ENCODE peak calls at places on chromosome 15, in nine cellular contexts. M, U, T, B, Y, K, Z, L and Q are unnamed samples. For H3K9me3, the result is how much of the 10 kb centered on the place peaks cover.

GRCh38 chr15:77606142-77607034 is 26.3 kb downstream of the LINGO1 start:
- DNase-seq in M (no peak), U (no peak), T (no peak), B (peak), Y (no peak), K (no peak), Z (peak), L (no peak), Q (no peak)

GRCh38 chr15:62901916-62902554 is 140.5 kb upstream of the TPM1 start:
- DNase-seq in M (no peak), U (no peak), T (no peak), B (no peak), Y (no peak), K (no peak), Z (no peak), L (no peak), Q (no peak)

GRCh38 chr15:81785181-81785580 is 260.6 kb downstream of the MEX3B start:
- DNase-seq in M (no peak), U (no peak), T (no peak), B (no peak), Y (no peak), K (no peak), Z (no peak), L (no peak), Q (no peak)

GRCh38 chr15:69388259-69388658 is 25.9 kb upstream of the KIF23 start:
- DNase-seq in M (no peak), U (no peak), T (no peak), B (no peak), Y (no peak), K (no peak), Z (no peak), L (no peak), Q (no peak)

GRCh38 chr15:75720787-75721461 is 8.3 kb upstream of the CSPG4 start:
- DNase-seq in M (peak), U (peak), T (no peak), B (peak), Y (no peak), K (peak), Z (peak), L (peak), Q (no peak)

GRCh38 chr15:23686466-23687142 is 501 bp downstream of the NDN start:
- DNase-seq in M (no peak), U (no peak), T (no peak), B (peak), Y (no peak), K (no peak), Z (no peak), L (no peak), Q (no peak)

GRCh38 chr15:31453558-31454318 is 127.1 kb downstream of the KLF13 start:
- DNase-seq in M (no peak), U (no peak), T (no peak), B (no peak), Y (no peak), K (no peak), Z (peak), L (no peak), Q (no peak)

GRCh38 chr15:95409924-95410323 is 920.6 kb upstream of the NR2F2 start:
- DNase-seq in M (no peak), U (no peak), T (no peak), B (peak), Y (no peak), K (no peak), Z (no peak), L (no peak), Q (no peak)

GRCh38 chr15:29978411-29979382 is 104.1 kb upstream of the GOLGA8J start:
- DNase-seq in M (no peak), U (no peak), T (no peak), B (no peak), Y (no peak), K (no peak), Z (no peak), L (no peak), Q (no peak)

GRCh38 chr15:59960318-59960717 is 43.8 kb upstream of the FOXB1 start:
- DNase-seq in M (no peak), U (no peak), T (no peak), B (no peak), Y (no peak), K (no peak), Z (no peak), L (no peak), Q (no peak)
- H3K9me3 ChIP-seq in M (under half), U (under half), T (under half), B (under half), Y (under half), K (under half), Z (under half), L (half or more), Q (under half)

GRCh38 chr15:41660235-41661077 is at the start of gene MGA:
- DNase-seq in M (peak), U (peak), T (no peak), B (peak), Y (peak), K (peak), Z (peak), L (peak), Q (peak)
- TF ChIP-seq POLR2AphosphoS5 in M (peak), U (peak), T (no peak), B (peak), Y (peak), K (peak), Z (peak), L (no peak), Q (peak)

DNA sequence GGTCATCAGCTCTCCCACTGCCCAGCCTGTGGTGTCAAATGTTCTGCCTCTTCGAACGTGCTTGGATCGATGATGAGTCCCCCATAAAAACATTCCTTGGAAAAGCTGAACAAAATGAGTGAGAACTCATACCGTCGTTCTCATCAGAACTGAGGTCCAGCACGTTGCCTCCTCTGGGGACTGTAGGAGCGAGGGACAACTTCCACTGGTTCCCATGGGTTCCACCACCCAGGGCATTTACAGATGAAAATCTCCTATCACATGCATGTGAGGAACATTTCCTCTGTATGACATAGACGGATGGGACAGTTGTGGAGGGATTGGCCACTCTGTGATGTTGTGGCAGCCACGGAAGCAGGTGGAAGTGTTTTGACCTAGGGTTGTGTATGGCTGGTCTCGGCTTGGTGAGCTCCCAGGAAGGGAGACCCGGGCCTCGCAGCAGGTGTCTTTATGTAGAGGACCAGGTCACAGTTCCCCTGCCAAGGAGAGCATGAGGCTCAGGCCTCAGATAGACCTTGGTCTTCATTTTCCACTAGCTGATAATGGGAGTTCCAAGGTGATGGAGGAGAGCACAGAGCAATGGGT is 113.0 kb downstream of the SNRPN start:
- DNase-seq in M (no peak), U (peak), T (no peak), B (no peak), Y (no peak), K (no peak), Z (no peak), L (no peak), Q (no peak)
- H3K9me3 ChIP-seq in M (under half), U (half or more), T (under half), B (half or more), Y (half or more), K (half or more), Z (half or more), L (half or more), Q (half or more)

DNA sequence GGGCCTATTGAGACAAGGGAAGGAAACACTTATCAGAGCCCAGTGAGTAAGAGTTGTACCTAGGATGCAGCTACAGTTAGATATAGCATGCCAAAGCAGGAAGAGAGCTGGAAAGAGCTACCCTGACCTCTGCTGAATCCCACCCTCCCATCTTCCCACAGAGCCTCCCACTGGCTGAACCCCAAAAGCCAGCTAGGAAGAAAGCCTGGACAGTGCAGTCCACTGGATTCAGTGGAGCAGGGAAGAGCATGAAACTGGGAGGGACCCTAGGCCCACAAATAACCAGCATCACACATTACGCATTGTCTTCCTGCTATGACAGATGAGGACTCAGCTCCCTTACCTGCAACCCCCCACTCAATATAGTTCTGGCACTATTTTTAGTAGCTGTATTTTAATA is 81.5 kb upstream of the AKAP13 start:
- DNase-seq in M (no peak), U (no peak), T (no peak), B (no peak), Y (no peak), K (no peak), Z (no peak), L (no peak), Q (peak)
- TF ChIP-seq POLR2AphosphoS5 in M (no peak), U (no peak), T (no peak), B (no peak), Y (no peak), K (no peak), Z (no peak), L (no peak), Q (no peak)

GRCh38 chr15:27219636-27220035 is 248.7 kb downstream of the GABRG3 start:
- DNase-seq in M (no peak), U (no peak), T (no peak), B (no peak), Y (no peak), K (no peak), Z (no peak), L (no peak), Q (no peak)

GRCh38 chr15:27223166-27223565 is 252.2 kb downstream of the GABRG3 start:
- DNase-seq in M (no peak), U (no peak), T (no peak), B (no peak), Y (no peak), K (no peak), Z (no peak), L (no peak), Q (no peak)

GRCh38 chr15:27222479-27222878 is 251.5 kb downstream of the GABRG3 start:
- DNase-seq in M (no peak), U (no peak), T (no peak), B (no peak), Y (no peak), K (no peak), Z (no peak), L (no peak), Q (no peak)

GRCh38 chr15:27220199-27220598 is 249.2 kb downstream of the GABRG3 start:
- DNase-seq in M (no peak), U (no peak), T (no peak), B (no peak), Y (no peak), K (no peak), Z (no peak), L (no peak), Q (no peak)
- H3K9me3 ChIP-seq in M (under half), U (under half), T (under half), B (under half), Y (under half), K (under half), Z (under half), L (under half), Q (under half)

DNA sequence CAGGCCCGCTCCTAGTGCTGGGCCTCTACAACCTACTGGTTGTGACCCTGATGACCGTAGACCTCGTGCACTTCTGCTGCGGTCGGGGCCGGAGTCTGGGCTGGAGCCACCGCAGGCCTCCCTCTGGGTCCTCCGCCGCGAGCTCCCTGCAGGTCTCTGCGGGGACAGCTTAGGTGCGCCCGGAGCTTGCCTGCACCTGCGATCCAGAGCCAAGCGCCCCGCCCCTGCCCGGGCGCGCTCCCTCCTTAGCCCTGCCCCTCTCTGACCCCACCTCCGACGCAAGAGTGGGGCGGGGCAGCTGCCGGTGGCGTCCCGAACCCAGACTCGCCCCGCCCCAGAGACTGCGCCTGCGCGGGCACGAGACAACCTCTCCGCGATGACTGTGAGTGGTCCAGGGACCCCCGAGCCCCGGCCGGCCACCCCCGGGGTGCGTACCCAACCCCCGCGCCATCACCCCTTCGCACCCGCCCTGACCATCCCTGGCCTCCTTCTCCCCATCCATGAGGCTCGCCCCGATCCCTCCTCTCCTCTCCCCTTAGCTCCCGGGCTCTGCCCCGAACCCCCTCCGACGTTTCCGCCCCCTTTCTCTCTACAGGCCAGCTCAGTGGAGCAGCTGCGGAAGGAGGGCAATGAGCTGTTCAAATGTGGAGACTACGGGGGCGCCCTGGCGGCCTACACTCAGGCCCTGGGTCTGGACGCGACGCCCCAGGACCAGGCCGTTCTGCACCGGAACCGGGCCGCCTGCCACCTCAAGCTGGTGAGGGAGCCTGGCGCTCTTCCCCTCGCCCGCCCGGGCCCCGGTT is at the start of gene UNC45A:
- DNase-seq in M (peak), U (peak), T (no peak), B (peak), Y (peak), K (peak), Z (peak), L (peak), Q (no peak)
- TF ChIP-seq POLR2AphosphoS5 in M (peak), U (peak), T (peak), B (peak), Y (no peak), K (peak), Z (peak), L (no peak), Q (peak)

DNA sequence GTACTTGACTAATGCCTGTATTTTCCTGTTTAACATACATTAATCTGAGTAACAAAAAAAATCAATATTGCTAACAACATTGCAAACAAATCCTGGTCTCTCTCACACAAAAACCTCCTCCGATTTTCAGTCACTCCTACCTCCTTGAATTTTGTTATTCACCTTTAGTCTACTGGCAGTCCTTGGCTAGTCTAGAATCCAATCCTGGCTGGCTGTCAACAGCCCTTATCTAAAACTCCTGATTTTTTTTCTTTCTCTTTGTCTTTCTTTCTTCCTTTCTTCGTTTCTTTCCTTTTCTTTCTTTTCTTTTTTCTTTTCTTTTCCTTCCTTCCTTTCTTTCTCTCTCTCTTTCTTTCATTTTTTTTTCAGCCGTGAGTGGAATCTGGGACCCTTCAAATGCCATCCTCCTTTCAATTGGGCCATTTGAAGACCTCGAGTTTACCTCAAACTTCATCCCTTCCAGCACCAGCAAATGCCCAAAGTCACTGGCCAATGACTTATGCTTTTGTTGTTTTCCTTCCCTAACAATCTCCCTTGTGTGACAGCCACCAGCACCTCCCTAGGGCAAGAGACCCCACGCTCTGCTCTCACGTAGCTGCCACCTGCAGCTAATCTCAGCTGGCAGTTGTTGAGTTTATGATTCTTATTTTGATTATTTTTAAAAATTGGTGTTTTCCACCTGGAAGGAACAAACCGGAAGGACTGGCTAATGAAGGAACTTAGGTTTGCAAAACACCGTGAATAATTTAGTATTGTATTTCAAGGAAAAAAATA is 6.8 kb upstream of the ONECUT1 start:
- DNase-seq in M (no peak), U (no peak), T (no peak), B (no peak), Y (no peak), K (no peak), Z (no peak), L (no peak), Q (no peak)
- H3K9me3 ChIP-seq in M (under half), U (under half), T (under half), B (under half), Y (under half), K (under half), Z (under half), L (under half), Q (under half)

GRCh38 chr15:40108855-40109735 is at the start of gene BMF:
- DNase-seq in M (peak), U (peak), T (peak), B (peak), Y (peak), K (peak), Z (peak), L (peak), Q (peak)
- TF ChIP-seq POLR2AphosphoS5 in M (peak), U (peak), T (peak), B (no peak), Y (no peak), K (no peak), Z (peak), L (peak), Q (peak)

GRCh38 chr15:25171856-25172687 is 217.3 kb downstream of the SNRPN start:
- DNase-seq in M (no peak), U (peak), T (no peak), B (no peak), Y (no peak), K (no peak), Z (no peak), L (no peak), Q (no peak)

GRCh38 chr15:25172691-25173090 is 217.9 kb downstream of the SNRPN start:
- DNase-seq in M (no peak), U (peak), T (no peak), B (no peak), Y (no peak), K (no peak), Z (no peak), L (peak), Q (no peak)

GRCh38 chr15:25170781-25171110 is 216.0 kb downstream of the SNRPN start:
- DNase-seq in M (no peak), U (peak), T (no peak), B (no peak), Y (no peak), K (no peak), Z (no peak), L (peak), Q (no peak)

GRCh38 chr15:25170113-25170731 is 215.4 kb downstream of the SNRPN start:
- DNase-seq in M (no peak), U (peak), T (no peak), B (no peak), Y (no peak), K (no peak), Z (no peak), L (peak), Q (no peak)

GRCh38 chr15:25171111-25171811 is 216.5 kb downstream of the SNRPN start:
- DNase-seq in M (no peak), U (peak), T (no peak), B (no peak), Y (no peak), K (no peak), Z (no peak), L (no peak), Q (peak)
- H3K9me3 ChIP-seq in M (under half), U (under half), T (under half), B (under half), Y (under half), K (half or more), Z (under half), L (half or more), Q (under half)

GRCh38 chr15:60830479-60830878 is 351.5 kb upstream of the ICE2 start:
- DNase-seq in M (no peak), U (no peak), T (no peak), B (no peak), Y (no peak), K (no peak), Z (no peak), L (no peak), Q (no peak)
- TF ChIP-seq POLR2AphosphoS5 in M (no peak), U (no peak), T (no peak), B (no peak), Y (no peak), K (no peak), Z (no peak), L (no peak), Q (no peak)